ENCODE peak calls at places on chromosomes 11 and 22, in eight cellular contexts. R, M, H, J, K, L, E and A are unnamed samples.

GRCh38 chr11:9601041-9601875 is 27.8 kb downstream of the WEE1 start:
- DNase-seq in M (peak), J (no peak), H (no peak), E (peak), L (peak), R (peak), K (no peak), A (peak)

GRCh38 chr11:47257518-47258316 is at the start of gene NR1H3:
- DNase-seq in L (no peak), J (no peak), R (peak), H (no peak), E (peak), M (peak), K (peak), A (peak)

GRCh38 chr22:45999379-45999971 is 22.5 kb upstream of the WNT7B start:
- DNase-seq in K (no peak), H (no peak), R (no peak), J (no peak), E (no peak), L (no peak), M (no peak), A (no peak)

GRCh38 chr11:112613051-112613972 is 347.9 kb upstream of the NCAM1 start:
- DNase-seq in H (no peak), J (no peak), M (peak), E (no peak), K (no peak), L (no peak), R (peak), A (no peak)

GRCh38 chr22:21642584-21643448 is 714 bp downstream of the SDF2L1 start:
- DNase-seq in R (peak), E (peak), H (no peak), L (peak), K (peak), M (no peak), J (no peak), A (peak)

GRCh38 chr22:46367707-46368191 is 32.2 kb downstream of the TRMU start:
- DNase-seq in K (peak), H (peak), L (peak), R (peak), M (peak), E (peak), J (no peak), A (peak)

GRCh38 chr22:39706406-39707150 is 136.0 kb downstream of the CACNA1I start:
- DNase-seq in R (no peak), K (no peak), E (no peak), M (no peak), J (no peak), L (no peak), H (no peak), A (no peak)

GRCh38 chr11:73983764-73984543 is 1.3 kb upstream of the UCP2 start:
- DNase-seq in J (no peak), E (peak), M (no peak), R (no peak), H (no peak), K (no peak), L (no peak), A (no peak)

GRCh38 chr11:106353031-106353430 is 275.6 kb downstream of the AASDHPPT start:
- DNase-seq in H (no peak), R (no peak), E (no peak), K (no peak), M (no peak), L (no peak), J (no peak), A (no peak)

GRCh38 chr11:122863704-122864326 is 18.7 kb upstream of the JHY start:
- DNase-seq in H (peak), K (no peak), R (peak), E (no peak), M (peak), J (no peak), L (peak), A (no peak)

GRCh38 chr22:43014062-43014875 is 680 bp downstream of the PACSIN2 start:
- DNase-seq in E (peak), K (peak), L (peak), H (no peak), R (peak), J (no peak), M (peak), A (peak)

GRCh38 chr11:20762980-20763379 is 93.6 kb downstream of the NELL1 start:
- DNase-seq in R (no peak), J (no peak), M (no peak), L (no peak), E (no peak), H (no peak), K (no peak), A (no peak)

GRCh38 chr11:11396290-11397042 is 43.4 kb upstream of the CSNK2A3 start:
- DNase-seq in R (peak), E (no peak), H (no peak), L (no peak), J (no peak), M (no peak), K (no peak), A (no peak)

GRCh38 chr11:2927851-2928604 is 1.2 kb downstream of the PHLDA2 start:
- DNase-seq in K (no peak), E (peak), J (no peak), R (peak), M (no peak), L (no peak), H (no peak), A (no peak)

GRCh38 chr22:42642801-42643631 is 2.6 kb upstream of the ATP5MGL start:
- DNase-seq in K (no peak), J (no peak), R (no peak), M (no peak), H (no peak), E (no peak), L (no peak), A (no peak)

GRCh38 chr11:69569306-69570200 is 71.4 kb upstream of the CCND1 start:
- DNase-seq in K (no peak), M (no peak), J (no peak), R (no peak), H (no peak), E (no peak), L (no peak), A (no peak)

GRCh38 chr22:44571566-44572413 is 73.8 kb upstream of the RTL6 start:
- DNase-seq in R (no peak), J (no peak), K (no peak), L (no peak), E (peak), M (no peak), H (peak), A (peak)

GRCh38 chr11:134267966-134268365 is 8.2 kb upstream of the GLB1L3 start:
- DNase-seq in H (no peak), K (no peak), J (no peak), E (no peak), L (no peak), M (no peak), R (no peak), A (no peak)

GRCh38 chr11:134272381-134273316 is 3.5 kb upstream of the GLB1L3 start:
- DNase-seq in J (no peak), K (no peak), M (no peak), L (no peak), E (no peak), H (no peak), R (peak), A (no peak)

GRCh38 chr11:134271978-134272377 is 4.2 kb upstream of the GLB1L3 start:
- DNase-seq in L (no peak), E (no peak), H (no peak), R (no peak), K (no peak), M (no peak), J (no peak), A (no peak)

GRCh38 chr11:134267466-134267865 is 8.7 kb upstream of the GLB1L3 start:
- DNase-seq in R (no peak), L (no peak), M (no peak), E (no peak), H (no peak), K (no peak), J (no peak), A (no peak)

DNA sequence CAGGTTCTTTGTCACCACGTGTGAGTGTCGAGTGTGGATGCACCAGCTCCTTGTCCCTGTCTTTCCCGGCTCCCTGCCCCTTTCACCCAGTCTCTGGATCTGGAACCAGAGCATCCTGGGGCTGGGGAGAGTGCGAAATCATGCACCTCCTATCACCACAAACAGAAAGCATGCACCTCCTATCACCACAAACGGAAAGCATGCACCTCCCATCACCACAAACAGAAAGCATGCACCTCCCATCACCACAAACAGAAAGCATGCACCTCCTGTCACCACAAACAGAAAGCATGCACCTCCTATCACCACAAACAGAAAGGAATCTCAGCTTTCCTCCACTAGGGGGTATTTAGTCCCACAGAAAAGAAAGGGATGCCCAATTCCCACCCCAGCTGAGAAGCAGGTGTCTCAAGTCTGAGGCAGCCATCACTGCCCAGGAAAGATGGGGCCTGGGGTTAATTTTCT is 5.9 kb upstream of the GLB1L3 start:
- DNase-seq in L (no peak), J (no peak), E (no peak), R (no peak), H (no peak), M (no peak), K (no peak), A (no peak)
- TF ChIP-seq CTCF in L (peak), J (no peak), E (no peak), R (peak), H (no peak), M (no peak), K (peak), A (no peak)

GRCh38 chr11:57763568-57763967 is 2.0 kb downstream of the CTNND1 start:
- DNase-seq in R (peak), K (no peak), E (no peak), H (no peak), L (no peak), J (no peak), M (no peak), A (no peak)
- TF ChIP-seq CTCF in R (peak), K (peak), E (peak), H (no peak), L (no peak), J (no peak), M (peak), A (no peak)

GRCh38 chr22:23146842-23147205 is 1.5 kb downstream of the RAB36 start:
- DNase-seq in M (no peak), L (no peak), H (no peak), R (peak), J (no peak), E (no peak), K (no peak), A (no peak)

GRCh38 chr22:23144432-23144831 is 845 bp upstream of the RAB36 start:
- DNase-seq in M (no peak), L (no peak), R (no peak), J (no peak), H (no peak), K (no peak), E (no peak), A (no peak)

GRCh38 chr22:23143119-23143518 is 1.3 kb upstream of the RSPH14 start:
- DNase-seq in J (no peak), L (no peak), K (no peak), R (no peak), E (no peak), H (no peak), M (no peak), A (no peak)

GRCh38 chr22:23142546-23143105 is 836 bp upstream of the RSPH14 start:
- DNase-seq in K (no peak), H (no peak), L (no peak), M (no peak), J (no peak), R (no peak), E (no peak), A (no peak)

GRCh38 chr22:23144926-23145906 is at the start of gene RAB36:
- DNase-seq in J (peak), H (peak), L (peak), R (peak), M (peak), K (peak), E (peak), A (peak)
- TF ChIP-seq CTCF in J (no peak), H (no peak), L (no peak), R (no peak), M (no peak), K (no peak), E (no peak), A (no peak)

GRCh38 chr22:24942301-24942700 is 4.2 kb downstream of the LHFPL7 start:
- DNase-seq in R (no peak), J (no peak), M (no peak), K (no peak), L (no peak), H (no peak), E (no peak), A (no peak)

GRCh38 chr22:24935771-24936483 is 10.6 kb downstream of the LHFPL7 start:
- DNase-seq in H (no peak), L (no peak), M (no peak), K (no peak), J (no peak), R (no peak), E (no peak), A (no peak)

GRCh38 chr22:24938741-24939341 is 7.7 kb downstream of the LHFPL7 start:
- DNase-seq in J (no peak), K (no peak), H (no peak), R (peak), L (no peak), E (no peak), M (no peak), A (peak)

GRCh38 chr22:24937114-24937513 is 9.4 kb downstream of the LHFPL7 start:
- DNase-seq in M (no peak), E (no peak), K (no peak), R (peak), L (no peak), J (no peak), H (no peak), A (no peak)
- TF ChIP-seq CTCF in M (no peak), E (no peak), K (peak), R (peak), L (no peak), J (no peak), H (no peak), A (no peak)

GRCh38 chr11:119130662-119131061 is 9.3 kb downstream of the HINFP start:
- DNase-seq in K (no peak), H (no peak), L (no peak), E (no peak), J (no peak), M (no peak), R (peak), A (no peak)

DNA sequence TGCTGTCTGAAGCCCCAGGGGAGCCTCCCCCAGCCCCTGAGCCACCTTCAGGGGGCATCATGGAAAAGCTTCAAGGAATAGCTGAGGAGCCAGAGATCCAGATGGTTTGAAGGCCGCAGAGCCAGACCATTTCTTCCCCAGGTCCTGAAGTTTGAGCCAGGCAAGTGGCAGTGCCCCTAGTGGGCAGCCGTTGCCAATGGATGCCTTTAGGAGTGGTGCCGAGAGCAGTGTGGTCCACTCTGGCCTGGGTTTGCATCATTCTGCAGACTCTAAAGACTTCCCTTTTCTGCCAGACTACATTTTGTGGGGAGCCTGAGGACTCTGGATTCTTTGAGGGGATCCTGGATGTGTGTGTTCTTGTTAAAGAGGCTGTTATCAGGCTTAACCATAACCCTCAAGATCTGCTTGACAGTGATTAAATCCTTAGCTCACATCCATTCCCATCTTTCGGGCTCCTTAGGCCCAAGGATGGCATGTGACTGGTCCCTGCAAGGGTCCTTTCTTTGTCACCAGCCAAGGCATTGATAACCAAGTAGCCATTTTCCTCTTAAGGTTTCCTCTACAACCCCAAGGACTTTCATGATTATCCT is 13.1 kb downstream of the HINFP start:
- DNase-seq in L (no peak), H (no peak), M (peak), E (no peak), K (no peak), R (no peak), J (no peak), A (no peak)
- TF ChIP-seq CTCF in L (peak), H (peak), M (peak), E (peak), K (peak), R (peak), J (peak), A (no peak)